ENCODE peak calls at places on chromosomes 16 and 17, in four cellular contexts. M is AG04450, C is prostate gland, S is BJ. D is an unnamed sample.

GRCh38 chr17:58487589-58488427 is at the start of gene HSF5:
- DNase-seq in S (no peak), C (no peak), M (no peak), D (no peak)

GRCh38 chr17:9432121-9432866 is 143.3 kb downstream of the STX8 start:
- DNase-seq in C (peak), S (peak), M (no peak), D (peak)

GRCh38 chr17:48155889-48156670 is 48.5 kb downstream of the SNX11 start:
- DNase-seq in M (no peak), S (no peak), C (no peak), D (no peak)

GRCh38 chr17:48051706-48052486 is 3.7 kb downstream of the NFE2L1 start:
- DNase-seq in M (no peak), C (peak), S (peak), D (no peak)

GRCh38 chr17:74213897-74214386 is 571 bp downstream of the TTYH2 start:
- DNase-seq in M (no peak), C (no peak), S (no peak), D (no peak)

GRCh38 chr17:72205357-72205756 is 84.5 kb downstream of the SOX9 start:
- DNase-seq in C (no peak), S (no peak), M (no peak), D (no peak)

GRCh38 chr17:15966183-15966878 is 21.4 kb downstream of the ADORA2B start:
- DNase-seq in S (no peak), M (no peak), C (peak), D (no peak)

GRCh38 chr16:89320717-89321501 is 103.4 kb downstream of the ZNF778 start:
- DNase-seq in C (no peak), S (no peak), M (no peak), D (no peak)

GRCh38 chr17:15947976-15948752 is 3.2 kb downstream of the ADORA2B start:
- DNase-seq in M (no peak), S (no peak), C (no peak), D (no peak)

GRCh38 chr16:66874079-66874775 is 6.1 kb upstream of the PDP2 start:
- DNase-seq in S (no peak), C (no peak), M (no peak), D (no peak)

GRCh38 chr17:76171701-76172100 is 30.7 kb upstream of the FOXJ1 start:
- DNase-seq in S (no peak), C (no peak), M (no peak), D (no peak)

GRCh38 chr17:8506145-8506544 is 70.5 kb downstream of the NDEL1 start:
- DNase-seq in S (no peak), M (no peak), C (no peak), D (no peak)

GRCh38 chr17:5260542-5260941 is 21.5 kb upstream of the RABEP1 start:
- DNase-seq in S (no peak), M (no peak), C (no peak), D (no peak)

GRCh38 chr17:75109047-75109406 is 742 bp upstream of the ARMC7 start:
- DNase-seq in S (no peak), C (no peak), M (no peak), D (no peak)

GRCh38 chr17:34398990-34399389 is 36.0 kb upstream of the CCL1 start:
- DNase-seq in S (no peak), M (no peak), C (no peak), D (no peak)

GRCh38 chr16:66161942-66162341 is 204.5 kb upstream of the CDH5 start:
- DNase-seq in M (no peak), C (no peak), S (no peak), D (no peak)

GRCh38 chr17:530851-531250 is 178.2 kb upstream of the RPH3AL start:
- DNase-seq in S (no peak), M (no peak), C (no peak), D (no peak)

GRCh38 chr16:28011223-28011622 is 52.3 kb downstream of the GSG1L start:
- DNase-seq in C (no peak), M (no peak), S (no peak), D (no peak)

GRCh38 chr17:32558997-32559650 is 72.3 kb downstream of the CDK5R1 start:
- DNase-seq in C (no peak), S (no peak), M (no peak), D (no peak)

DNA sequence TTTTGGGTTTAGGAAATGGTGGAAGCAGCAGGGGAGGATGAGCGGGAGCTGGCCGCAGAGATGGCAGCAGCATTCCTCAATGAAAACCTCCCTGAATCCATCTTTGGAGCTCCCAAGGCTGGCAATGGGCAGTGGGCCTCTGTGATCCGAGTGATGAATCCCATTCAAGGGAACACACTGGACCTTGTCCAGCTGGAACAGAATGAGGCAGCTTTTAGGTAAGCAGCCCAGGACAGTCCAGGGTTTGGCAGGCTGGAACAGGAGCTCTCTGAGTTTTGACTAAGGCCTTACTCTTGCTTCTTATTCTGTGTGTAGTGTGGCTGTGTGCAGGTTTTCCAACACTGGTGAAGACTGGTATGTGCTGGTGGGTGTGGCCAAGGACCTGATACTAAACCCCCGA is 41.4 kb downstream of the SF3B3 start:
- DNase-seq in M (no peak), S (no peak), C (no peak), D (no peak)
- TF ChIP-seq CTCF in M (no peak), S (no peak), C (no peak), D (no peak)

GRCh38 chr16:13733561-13733960 is 186.4 kb upstream of the ERCC4 start:
- DNase-seq in M (no peak), S (no peak), C (peak), D (no peak)
- H3K4me3 ChIP-seq in M (no peak), S (no peak), C (no peak), D (no peak)

DNA sequence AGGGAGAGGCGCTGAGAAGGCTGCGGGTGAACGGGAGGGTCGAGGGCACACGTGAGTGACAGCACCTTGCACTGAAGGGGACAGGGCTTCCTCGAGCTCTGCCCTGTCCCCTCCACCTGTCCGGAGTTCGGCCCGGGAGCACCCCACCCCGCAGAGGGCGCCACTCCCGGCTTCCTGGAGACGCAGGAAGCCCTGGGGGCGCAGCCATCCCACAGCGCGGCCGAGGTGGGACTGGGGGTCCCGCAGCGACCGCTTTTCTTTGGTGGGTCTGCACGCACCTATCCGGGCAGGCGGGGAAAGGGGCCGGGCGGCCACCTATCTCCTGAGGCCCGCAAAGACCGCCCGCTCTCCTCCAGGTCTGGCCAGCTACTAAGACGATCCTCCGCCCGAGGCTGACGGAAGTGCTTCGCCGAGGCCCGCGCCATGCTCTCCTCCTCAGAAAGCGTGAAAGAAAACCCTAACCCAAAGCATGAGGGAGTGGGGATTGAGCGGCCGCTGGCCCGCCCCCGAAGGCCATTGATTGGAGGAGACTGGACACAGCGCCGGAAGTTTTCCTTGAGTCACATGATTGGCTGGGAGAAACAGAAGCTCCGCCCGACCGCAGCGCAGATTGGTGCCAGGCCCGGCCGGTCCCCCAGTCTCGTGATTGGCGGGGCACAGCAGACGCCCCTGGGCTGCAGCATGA is 34.4 kb downstream of the DDX19A start:
- DNase-seq in S (peak), C (peak), M (peak), D (peak)
- TF ChIP-seq CTCF in S (peak), C (peak), M (peak), D (peak)

GRCh38 chr17:2852729-2853110 is 56.5 kb downstream of the RAP1GAP2 start:
- DNase-seq in M (no peak), C (no peak), S (no peak), D (no peak)

GRCh38 chr17:2851615-2852014 is 55.4 kb downstream of the RAP1GAP2 start:
- DNase-seq in M (no peak), C (no peak), S (no peak), D (no peak)

GRCh38 chr17:2850991-2851390 is 54.8 kb downstream of the RAP1GAP2 start:
- DNase-seq in M (no peak), S (no peak), C (no peak), D (no peak)

GRCh38 chr17:2853111-2853721 is 57.0 kb downstream of the RAP1GAP2 start:
- DNase-seq in S (no peak), C (peak), M (no peak), D (no peak)

GRCh38 chr17:2852211-2852610 is 56.0 kb downstream of the RAP1GAP2 start:
- DNase-seq in S (no peak), C (no peak), M (no peak), D (no peak)
- H3K4me3 ChIP-seq in S (no peak), C (no peak), M (no peak), D (no peak)

DNA sequence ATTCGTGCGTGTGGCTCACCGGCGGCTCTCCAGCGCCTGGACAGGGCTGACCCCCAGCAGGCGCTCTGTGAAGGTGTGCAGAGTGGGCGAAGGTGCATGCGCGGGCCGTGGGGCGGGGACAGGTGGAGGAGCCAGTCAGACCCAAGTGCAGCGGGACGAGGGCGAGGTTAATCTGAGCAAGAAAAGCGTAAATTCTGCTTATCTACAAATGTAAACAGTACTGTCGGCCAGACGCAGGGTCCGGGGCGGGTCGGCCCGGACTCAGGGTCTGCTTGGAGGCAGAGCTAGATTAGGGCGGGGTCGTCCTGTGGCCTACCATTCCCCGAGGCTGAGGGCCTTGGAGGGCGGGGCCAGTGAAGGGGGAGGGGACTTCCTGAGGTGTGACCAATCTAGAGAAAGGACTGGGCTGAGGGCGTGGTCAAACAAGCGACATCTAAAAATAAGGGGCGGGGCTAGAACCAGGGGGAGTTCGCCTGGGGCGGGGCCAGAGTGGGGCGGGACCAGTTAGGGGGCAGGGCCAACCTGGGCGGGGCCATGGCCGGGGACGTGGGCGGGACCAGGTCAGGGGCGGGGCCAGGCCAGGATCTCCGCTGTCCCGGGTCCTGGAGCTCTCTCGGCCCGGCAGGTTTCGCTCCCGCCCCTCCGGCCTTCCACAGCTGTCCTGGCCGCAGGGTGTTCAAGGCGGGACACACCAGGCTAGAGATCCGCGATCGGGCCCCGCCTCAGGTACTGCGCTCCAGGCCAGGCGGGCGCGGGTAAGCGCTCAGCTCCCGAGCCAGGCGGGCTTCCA is at the start of gene SEC14L5:
- DNase-seq in C (peak), M (peak), S (peak), D (peak)
- TF ChIP-seq CTCF in C (no peak), M (no peak), S (no peak), D (no peak)

DNA sequence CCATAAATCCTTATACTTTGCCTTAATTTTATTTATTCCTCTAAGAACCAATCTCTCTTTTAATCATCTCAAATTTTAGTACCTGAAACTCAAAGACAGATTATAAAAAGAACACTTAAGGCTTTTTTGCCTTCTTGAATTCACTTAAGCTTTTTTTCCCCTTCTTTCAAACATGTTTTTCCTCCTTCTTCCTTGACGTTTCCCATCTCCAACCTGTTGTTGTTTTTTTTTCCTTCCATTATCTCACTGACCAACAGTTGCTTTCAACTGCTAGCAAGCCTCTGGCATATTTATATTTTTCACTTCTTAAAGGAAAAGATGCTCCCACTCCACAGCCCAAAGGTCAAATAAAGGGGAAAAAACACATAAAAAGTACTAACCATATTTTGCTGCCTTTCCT is 32.2 kb downstream of the SPOP start:
- DNase-seq in C (no peak), S (no peak), M (no peak), D (no peak)
- H3K4me3 ChIP-seq in C (no peak), S (no peak), M (no peak), D (no peak)

D was measured in epithelial cell of proximal tubule.